ENCODE peak calls at places on chromosomes 3 and 15, in nine cellular contexts. Q is HTR-8/SVneo; X is WTC11; W is activated naive CD4-positive, alpha-beta T cell; C is OCI-LY7; R is stimulated activated naive B cell treated with anti-CD40 and anti-IgM and Interleukin-4, amounts not matched to agents 10 μg/mL and 1 μg/mL and 100 μg/mL, for 72 hours; G is A172; L is frontal cortex; Y is stromal cell of bone marrow. Z is an unnamed sample.

GRCh38 chr15:67745059-67745993 is 80.0 kb upstream of the SKOR1 start:
- DNase-seq in Q (no peak), X (no peak), W (no peak), C (no peak), R (no peak), G (no peak), L (no peak), Y (peak; percentile 18), Z (no peak)

GRCh38 chr3:23686535-23686934 is 119.2 kb upstream of the UBE2E1 start:
- DNase-seq in Q (no peak), X (no peak), W (no peak), C (no peak), R (no peak), G (no peak), L (no peak), Y (no peak), Z (no peak)

GRCh38 chr15:59668571-59668970 is 11.3 kb upstream of the GTF2A2 start:
- DNase-seq in Q (no peak), X (no peak), W (no peak), C (no peak), R (no peak), G (no peak), L (no peak), Y (no peak), Z (no peak)

GRCh38 chr3:185215873-185216586 is 37.8 kb downstream of the EHHADH start:
- DNase-seq in Q (no peak), X (no peak), W (no peak), C (peak; percentile 15), R (no peak), G (no peak), L (no peak), Y (no peak), Z (peak; percentile 39)

GRCh38 chr15:43930079-43930478 is 103.3 kb downstream of the WDR76 start:
- DNase-seq in Q (no peak), X (peak; percentile 41), W (no peak), C (no peak), R (no peak), G (peak; percentile 46), L (no peak), Y (no peak), Z (no peak)

GRCh38 chr15:77974098-77974414 is 103.5 kb downstream of the TBC1D2B start:
- DNase-seq in Q (no peak), X (no peak), W (no peak), C (no peak), R (no peak), G (peak; percentile 79), L (no peak), Y (peak; percentile 45), Z (no peak)

GRCh38 chr3:58755153-58755552 is 88.6 kb upstream of the FAM3D start:
- DNase-seq in Q (no peak), X (no peak), W (no peak), C (no peak), R (no peak), G (no peak), L (no peak), Y (no peak), Z (no peak)

GRCh38 chr3:101936419-101937331 is 87.4 kb downstream of the NFKBIZ start:
- DNase-seq in Q (peak; percentile 67), X (no peak), W (no peak), C (peak; percentile 70), R (peak; percentile 23), G (peak; percentile 83), L (no peak), Y (peak; percentile 89), Z (peak; percentile 99)

GRCh38 chr15:62545392-62546227 is 380.5 kb upstream of the C2CD4B start:
- DNase-seq in Q (no peak), X (no peak), W (no peak), C (no peak), R (no peak), G (no peak), L (no peak), Y (no peak), Z (no peak)

GRCh38 chr3:4976109-4976508 is 3.1 kb upstream of the BHLHE40 start:
- DNase-seq in Q (no peak), X (peak; percentile 65), W (no peak), C (peak; percentile 27), R (peak; percentile 58), G (peak; percentile 87), L (no peak), Y (no peak), Z (peak; percentile 81)

GRCh38 chr3:25748189-25748588 is 35.1 kb downstream of the NGLY1 start:
- DNase-seq in Q (no peak), X (no peak), W (no peak), C (no peak), R (no peak), G (no peak), L (no peak), Y (no peak), Z (no peak)

GRCh38 chr3:55541456-55541855 is 54.4 kb upstream of the WNT5A start:
- DNase-seq in Q (no peak), X (no peak), W (no peak), C (no peak), R (no peak), G (no peak), L (no peak), Y (no peak), Z (no peak)

GRCh38 chr3:58285334-58285733 is 20.7 kb upstream of the RPP14 start:
- DNase-seq in Q (no peak), X (no peak), W (no peak), C (no peak), R (no peak), G (no peak), L (no peak), Y (no peak), Z (no peak)

GRCh38 chr3:107661447-107662108 is 138.8 kb downstream of the BBX start:
- DNase-seq in Q (no peak), X (no peak), W (no peak), C (no peak), R (no peak), G (no peak), L (no peak), Y (no peak), Z (no peak)

GRCh38 chr3:128084675-128085021 is 32.4 kb downstream of the SEC61A1 start:
- DNase-seq in Q (no peak), X (no peak), W (no peak), C (no peak), R (no peak), G (no peak), L (no peak), Y (no peak), Z (no peak)

Z was measured in RKO.